ENCODE peak calls at places on chromosomes 1 and 21, in ten cellular contexts. F is AG04449; L is AG08396; E is GDM1; V is H7; Z is naive thymus-derived CD8-positive, alpha-beta T cell; R is T-helper 17 cell; Y is Caki2; O is hepatocyte; P is mucosa of descending colon. Q is an unnamed sample.

GRCh38 chr1:18951818-18952391 is 4.6 kb downstream of the IFFO2 start:
- DNase-seq in F (no peak), L (no peak), E (peak), V (no peak), Z (peak), R (peak), Y (no peak), O (no peak), P (peak), Q (no peak)

GRCh38 chr1:62281922-62282555 is 37.2 kb downstream of the KANK4 start:
- DNase-seq in F (no peak), L (no peak), E (no peak), V (no peak), Z (no peak), R (no peak), Y (no peak), O (no peak), P (no peak), Q (no peak)

GRCh38 chr21:33587792-33588484 is 546 bp downstream of the DONSON start:
- DNase-seq in F (no peak), L (peak), E (no peak), V (peak), Z (no peak), R (peak), Y (no peak), O (peak), P (peak), Q (peak)

GRCh38 chr1:19068639-19069276 is 112.3 kb upstream of the IFFO2 start:
- DNase-seq in F (no peak), L (no peak), E (no peak), V (peak), Z (no peak), R (no peak), Y (no peak), O (no peak), P (no peak), Q (no peak)

GRCh38 chr1:8825985-8826481 is 8.6 kb upstream of the RERE start:
- DNase-seq in F (peak), L (no peak), E (no peak), V (peak), Z (no peak), R (no peak), Y (peak), O (no peak), P (no peak), Q (no peak)

GRCh38 chr21:46295996-46296752 is 10.0 kb downstream of the YBEY start:
- DNase-seq in F (no peak), L (peak), E (peak), V (peak), Z (peak), R (no peak), Y (no peak), O (peak), P (peak), Q (peak)

GRCh38 chr1:156268336-156268735 is 14.3 kb downstream of the SMG5 start:
- DNase-seq in F (no peak), L (no peak), E (no peak), V (no peak), Z (no peak), R (no peak), Y (no peak), O (no peak), P (no peak), Q (no peak)

GRCh38 chr1:17724150-17724549 is 31.0 kb upstream of the ACTL8 start:
- DNase-seq in F (no peak), L (no peak), E (no peak), V (no peak), Z (no peak), R (no peak), Y (no peak), O (no peak), P (no peak), Q (no peak)

GRCh38 chr21:22889445-22889844 is 1891.2 kb downstream of the NCAM2 start:
- DNase-seq in F (no peak), L (no peak), E (no peak), V (no peak), Z (no peak), R (no peak), Y (no peak), O (no peak), P (no peak), Q (no peak)

GRCh38 chr1:2408859-2409276 is 3.5 kb downstream of the PEX10 start:
- DNase-seq in F (no peak), L (no peak), E (no peak), V (no peak), Z (no peak), R (no peak), Y (no peak), O (no peak), P (no peak), Q (no peak)

GRCh38 chr1:88519156-88519555 is 164.9 kb upstream of the PKN2 start:
- DNase-seq in F (no peak), L (no peak), E (no peak), V (no peak), Z (no peak), R (no peak), Y (no peak), O (no peak), P (no peak), Q (no peak)

Q was measured in frontal cortex.